ENCODE peak calls at places on chromosomes 4 and X, in six cellular contexts. S, K, J, Y, P and E are unnamed samples.

GRCh38 chr4:7945709-7946380 is 6.2 kb upstream of the AFAP1 start:
- DNase-seq in S (no peak), Y (no peak), K (no peak), J (no peak), P (no peak), E (no peak)

GRCh38 chrX:41912922-41913321 is 10.4 kb downstream of the CASK start:
- DNase-seq in S (no peak), Y (no peak), P (no peak), J (no peak), K (no peak), E (no peak)

GRCh38 chr4:76712564-76712963 is 185.4 kb downstream of the SOWAHB start:
- DNase-seq in P (no peak), K (no peak), Y (no peak), S (no peak), J (no peak), E (no peak)

GRCh38 chr4:181911420-181911819 is 331.8 kb upstream of the TENM3 start:
- DNase-seq in Y (no peak), S (no peak), K (no peak), J (no peak), P (peak), E (no peak)

GRCh38 chr4:15976456-15977096 is 13.6 kb upstream of the FGFBP2 start:
- DNase-seq in Y (no peak), P (no peak), S (no peak), K (no peak), J (no peak), E (no peak)

GRCh38 chr4:56757821-56758400 is 63.6 kb downstream of the SPINK2 start:
- DNase-seq in J (peak), S (peak), P (peak), K (peak), Y (peak), E (no peak)

GRCh38 chr4:159410076-159410777 is 307.3 kb downstream of the RAPGEF2 start:
- DNase-seq in P (no peak), K (no peak), S (no peak), J (no peak), Y (no peak), E (no peak)

GRCh38 chrX:50450324-50450723 is 20.3 kb downstream of the DGKK start:
- DNase-seq in Y (no peak), S (no peak), J (no peak), K (no peak), P (no peak), E (no peak)

GRCh38 chr4:173332021-173332487 is 2.1 kb downstream of the HMGB2 start:
- DNase-seq in P (no peak), K (no peak), S (no peak), J (no peak), Y (no peak), E (no peak)

GRCh38 chrX:13341491-13342101 is 21.7 kb upstream of the ATXN3L start:
- DNase-seq in P (no peak), S (no peak), Y (no peak), J (no peak), K (no peak), E (no peak)

GRCh38 chrX:104427693-104428092 is 138.3 kb upstream of the IL1RAPL2 start:
- DNase-seq in Y (no peak), K (no peak), J (no peak), S (no peak), P (no peak), E (no peak)

GRCh38 chr4:139316733-139317132 is 14.5 kb upstream of the NDUFC1 start:
- DNase-seq in Y (no peak), K (no peak), P (no peak), S (no peak), J (no peak), E (no peak)

GRCh38 chr4:73589261-73589847 is 30.9 kb downstream of the RASSF6 start:
- DNase-seq in K (no peak), P (peak), S (no peak), Y (no peak), J (no peak), E (no peak)

GRCh38 chr4:38623260-38623659 is 40.7 kb upstream of the KLF3 start:
- DNase-seq in P (no peak), K (no peak), J (no peak), Y (no peak), S (no peak), E (no peak)

GRCh38 chr4:121913667-121914066 is 38.2 kb downstream of the TRPC3 start:
- DNase-seq in K (no peak), Y (no peak), P (no peak), J (no peak), S (no peak), E (no peak)

GRCh38 chr4:40254961-40255721 is 58.3 kb downstream of the RHOH start:
- DNase-seq in P (peak), S (no peak), J (no peak), K (no peak), Y (no peak), E (no peak)

GRCh38 chrX:9708086-9708485 is 57.6 kb downstream of the GPR143 start:
- DNase-seq in K (no peak), Y (no peak), S (no peak), P (no peak), J (no peak), E (no peak)

GRCh38 chr4:26779674-26780073 is 81.0 kb upstream of the STIM2 start:
- DNase-seq in S (no peak), Y (no peak), J (no peak), K (no peak), P (no peak), E (no peak)

GRCh38 chrX:39777623-39778025 is 320.1 kb downstream of the BCOR start:
- DNase-seq in S (no peak), K (no peak), P (no peak), J (no peak), Y (no peak), E (no peak)

GRCh38 chr4:93232883-93233282 is 595.7 kb upstream of the ATOH1 start:
- DNase-seq in S (no peak), K (no peak), Y (no peak), P (no peak), J (no peak), E (no peak)

GRCh38 chr4:82561745-82562552 is at the start of gene TMEM150C:
- DNase-seq in P (peak), J (peak), K (peak), S (peak), Y (no peak), E (peak)

GRCh38 chr4:129387666-129388065 is 291.7 kb downstream of the C4orf33 start:
- DNase-seq in J (no peak), P (no peak), S (no peak), Y (no peak), K (no peak), E (no peak)

DNA sequence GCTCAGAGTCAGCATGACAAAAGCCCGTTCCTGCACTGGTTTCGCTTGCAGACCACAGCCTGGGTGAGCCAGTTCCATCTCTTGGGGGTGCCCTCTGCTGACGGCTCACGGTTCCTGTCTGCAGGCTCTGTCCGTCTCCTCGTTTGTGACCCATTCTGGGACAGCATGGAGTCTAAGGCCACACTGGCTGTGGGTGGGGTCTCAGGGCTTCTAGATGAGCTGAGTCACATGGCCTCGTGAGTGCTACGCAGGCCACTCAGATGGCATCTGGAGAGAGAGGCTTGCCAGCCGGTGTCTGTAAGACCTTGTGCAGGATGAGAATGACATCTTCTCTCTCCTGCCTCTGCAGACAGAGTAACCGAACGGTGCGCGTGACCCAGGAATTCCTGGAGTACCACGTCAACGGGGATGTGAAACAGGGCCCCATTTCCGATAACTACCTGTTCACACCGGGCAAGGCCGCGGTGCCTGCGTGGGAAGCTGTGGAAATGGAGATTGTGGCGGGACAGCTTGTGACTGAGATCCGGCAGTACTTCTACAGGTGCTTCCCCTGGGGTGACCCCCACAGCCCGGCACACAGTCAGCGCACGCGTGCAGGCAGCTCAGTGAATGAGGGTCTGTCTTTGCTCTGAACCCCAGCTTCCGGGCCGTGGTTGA is 31.6 kb upstream of the MRFAP1 start:
- DNase-seq in P (no peak), S (peak), K (no peak), Y (no peak), J (no peak), E (no peak)
- TF ChIP-seq CTCF in P (no peak), S (no peak), K (no peak), Y (no peak), J (no peak), E (no peak)

GRCh38 chr4:74675673-74676279 is 118.5 kb downstream of the BTC start:
- DNase-seq in P (peak), K (peak), S (peak), J (peak), Y (no peak), E (peak)
- TF ChIP-seq CTCF in P (peak), K (peak), S (peak), J (peak), Y (peak), E (peak)

DNA sequence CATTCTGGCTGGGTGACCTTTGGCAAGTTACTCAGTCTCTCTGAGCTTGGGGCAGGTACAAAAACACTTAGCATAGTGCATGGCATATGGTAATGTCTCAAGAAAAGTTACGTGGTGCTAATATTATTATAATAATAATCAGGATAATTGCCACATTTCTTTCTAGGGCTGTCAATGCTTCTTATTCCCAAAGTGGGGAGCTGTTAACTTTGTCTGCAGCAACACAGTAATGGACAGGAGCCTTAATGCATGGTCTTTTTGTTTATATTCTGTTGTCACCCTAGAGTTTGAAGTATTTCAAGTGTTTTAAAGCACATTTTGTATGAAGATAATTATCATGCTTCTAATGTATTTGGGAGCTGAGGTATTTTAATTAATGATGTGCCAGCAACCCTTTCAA is 121.8 kb downstream of the FHIP1A start:
- DNase-seq in K (no peak), S (no peak), J (no peak), Y (no peak), P (no peak), E (no peak)
- TF ChIP-seq CTCF in K (no peak), S (no peak), J (peak), Y (no peak), P (peak), E (peak)

GRCh38 chrX:80876877-80877276 is 67.2 kb upstream of the BRWD3 start:
- DNase-seq in S (no peak), P (peak), J (peak), Y (no peak), K (no peak), E (no peak)
- TF ChIP-seq CTCF in S (peak), P (peak), J (peak), Y (peak), K (peak), E (peak)

GRCh38 chrX:34332336-34332735 is 200.2 kb upstream of the FAM47A start:
- DNase-seq in K (no peak), Y (no peak), J (no peak), S (no peak), P (no peak), E (no peak)
- TF ChIP-seq CTCF in K (peak), Y (peak), J (no peak), S (no peak), P (peak), E (peak)

GRCh38 chrX:94633237-94633636 is 959.2 kb downstream of the FAM133A start:
- DNase-seq in P (no peak), J (no peak), Y (no peak), S (no peak), K (no peak), E (no peak)
- TF ChIP-seq CTCF in P (peak), J (no peak), Y (no peak), S (no peak), K (peak), E (no peak)